ENCODE peak calls at places on chromosome 13, in nine cellular contexts. S, T, F, J, Q, N, P, G and B are unnamed samples.
A peak's percentile ranks its signal among the peaks of the same experiment; 100 is the strongest.

GRCh38 chr13:40401911-40402776 is 264.3 kb downstream of the FOXO1 start:
- DNase-seq in N (no peak), Q (peak; percentile 81), G (peak; percentile 93), T (peak; percentile 100), J (peak; percentile 96), S (peak; percentile 95), F (peak; percentile 98), P (peak; percentile 51), B (peak; percentile 56)

GRCh38 chr13:57740719-57741118 is 109.2 kb downstream of the PCDH17 start:
- DNase-seq in Q (no peak), S (no peak), P (no peak), G (no peak), T (no peak), J (no peak), N (no peak), F (no peak), B (no peak)

GRCh38 chr13:33751151-33751550 is 66.8 kb upstream of the RFC3 start:
- DNase-seq in Q (no peak), P (no peak), F (no peak), J (no peak), T (no peak), G (no peak), S (no peak), N (no peak), B (no peak)

GRCh38 chr13:79447741-79448140 is 33.2 kb upstream of the NDFIP2 start:
- DNase-seq in S (no peak), F (no peak), G (no peak), P (no peak), T (no peak), N (no peak), Q (no peak), J (no peak), B (no peak)

GRCh38 chr13:28558126-28558525 is 63.2 kb upstream of the FLT1 start:
- DNase-seq in P (no peak), Q (no peak), F (no peak), G (no peak), N (no peak), S (no peak), J (no peak), T (no peak), B (no peak)

GRCh38 chr13:95341441-95341840 is 40.2 kb upstream of the ABCC4 start:
- DNase-seq in S (no peak), G (no peak), N (no peak), P (no peak), Q (no peak), T (no peak), F (no peak), J (no peak), B (no peak)

GRCh38 chr13:102267191-102267590 is 134.7 kb downstream of the FGF14 start:
- DNase-seq in J (no peak), F (no peak), P (no peak), S (no peak), T (no peak), N (no peak), G (no peak), Q (no peak), B (no peak)

GRCh38 chr13:80029170-80029569 is 311.8 kb downstream of the SPRY2 start:
- DNase-seq in J (no peak), N (no peak), G (no peak), S (no peak), F (no peak), P (no peak), Q (no peak), T (no peak), B (no peak)

GRCh38 chr13:97648171-97648880 is 214.4 kb downstream of the RAP2A start:
- DNase-seq in P (no peak), Q (no peak), T (no peak), J (no peak), N (no peak), G (no peak), S (no peak), F (no peak), B (no peak)

GRCh38 chr13:103878891-103879605 is 812.8 kb upstream of the SLC10A2 start:
- DNase-seq in S (no peak), N (no peak), J (no peak), T (no peak), G (no peak), P (no peak), Q (no peak), F (no peak), B (no peak)

GRCh38 chr13:31476266-31476665 is 263.1 kb upstream of the RXFP2 start:
- DNase-seq in J (no peak), T (no peak), G (peak; percentile 25), Q (no peak), N (no peak), P (no peak), S (no peak), F (no peak), B (no peak)

GRCh38 chr13:35856721-35857346 is 274.3 kb downstream of the DCLK1 start:
- DNase-seq in N (no peak), J (no peak), Q (no peak), F (no peak), P (no peak), G (no peak), T (no peak), S (no peak), B (no peak)

GRCh38 chr13:74871671-74872070 is 610.3 kb downstream of the TBC1D4 start:
- DNase-seq in N (no peak), F (no peak), Q (no peak), P (no peak), G (no peak), T (no peak), J (no peak), S (no peak), B (no peak)

GRCh38 chr13:36666482-36667264 is 7.1 kb upstream of the SERTM1 start:
- DNase-seq in S (no peak), P (no peak), G (no peak), T (no peak), J (no peak), F (no peak), N (no peak), Q (no peak), B (no peak)

GRCh38 chr13:47594833-47595232 is 406.2 kb downstream of the SUCLA2 start:
- DNase-seq in P (no peak), S (no peak), Q (no peak), T (peak; percentile 47), G (no peak), N (no peak), F (no peak), J (no peak), B (peak; percentile 13)

GRCh38 chr13:43441916-43442315 is 344.9 kb downstream of the ENOX1 start:
- DNase-seq in T (no peak), Q (no peak), P (no peak), S (no peak), F (no peak), G (no peak), N (no peak), J (no peak), B (no peak)

GRCh38 chr13:82962422-82962821 is 919.9 kb downstream of the SLITRK1 start:
- DNase-seq in T (no peak), Q (no peak), F (no peak), N (no peak), S (no peak), J (no peak), P (no peak), G (no peak), B (no peak)

GRCh38 chr13:72166102-72166660 is 299.2 kb upstream of the DACH1 start:
- DNase-seq in S (no peak), T (no peak), F (no peak), N (no peak), G (no peak), Q (no peak), P (no peak), J (no peak), B (peak; percentile 4)

GRCh38 chr13:23799945-23800344 is 89.3 kb downstream of the MIPEP start:
- DNase-seq in Q (no peak), N (no peak), P (no peak), F (no peak), J (no peak), T (no peak), G (no peak), S (no peak), B (no peak)

GRCh38 chr13:108877300-108877699 is 247.9 kb downstream of the MYO16 start:
- DNase-seq in P (no peak), G (no peak), F (no peak), J (no peak), N (no peak), S (no peak), Q (no peak), T (no peak), B (no peak)

GRCh38 chr13:39616087-39616694 is 13.2 kb upstream of the LHFPL6 start:
- DNase-seq in J (no peak), F (peak; percentile 64), Q (no peak), N (peak; percentile 20), T (peak; percentile 83), P (peak; percentile 11), G (peak; percentile 64), S (peak; percentile 34), B (peak; percentile 62)

GRCh38 chr13:99087130-99087953 is 109.5 kb upstream of the DOCK9 start:
- DNase-seq in T (no peak), N (peak; percentile 97), Q (peak; percentile 91), P (peak; percentile 100), G (peak; percentile 95), S (peak; percentile 94), J (peak; percentile 80), F (peak; percentile 90), B (peak; percentile 90)
- TF ChIP-seq POLR2A in T (no peak), N (no peak), Q (peak; percentile 76), P (peak; percentile 59), G (peak; percentile 65), S (peak; percentile 86), J (peak; percentile 23), F (peak; percentile 69), B (peak; percentile 77)

GRCh38 chr13:44917589-44918322 is 71.5 kb downstream of the NUFIP1 start:
- DNase-seq in S (peak; percentile 95), J (peak; percentile 92), F (peak; percentile 98), G (peak; percentile 97), T (peak; percentile 99), Q (peak; percentile 98), P (peak; percentile 65), N (peak; percentile 73), B (peak; percentile 97)
- TF ChIP-seq POLR2A in S (no peak), J (peak; percentile 49), F (peak; percentile 67), G (peak; percentile 38), T (peak; percentile 84), Q (no peak), P (no peak), N (no peak), B (peak; percentile 78)

GRCh38 chr13:50208826-50209335 is 193.6 kb downstream of the KCNRG start:
- DNase-seq in P (peak; percentile 14), Q (peak; percentile 53), J (no peak), S (peak; percentile 77), T (peak; percentile 100), G (peak; percentile 36), N (no peak), F (no peak), B (peak; percentile 4)
- TF ChIP-seq POLR2A in P (no peak), Q (no peak), J (no peak), S (no peak), T (no peak), G (no peak), N (no peak), F (no peak), B (no peak)

DNA sequence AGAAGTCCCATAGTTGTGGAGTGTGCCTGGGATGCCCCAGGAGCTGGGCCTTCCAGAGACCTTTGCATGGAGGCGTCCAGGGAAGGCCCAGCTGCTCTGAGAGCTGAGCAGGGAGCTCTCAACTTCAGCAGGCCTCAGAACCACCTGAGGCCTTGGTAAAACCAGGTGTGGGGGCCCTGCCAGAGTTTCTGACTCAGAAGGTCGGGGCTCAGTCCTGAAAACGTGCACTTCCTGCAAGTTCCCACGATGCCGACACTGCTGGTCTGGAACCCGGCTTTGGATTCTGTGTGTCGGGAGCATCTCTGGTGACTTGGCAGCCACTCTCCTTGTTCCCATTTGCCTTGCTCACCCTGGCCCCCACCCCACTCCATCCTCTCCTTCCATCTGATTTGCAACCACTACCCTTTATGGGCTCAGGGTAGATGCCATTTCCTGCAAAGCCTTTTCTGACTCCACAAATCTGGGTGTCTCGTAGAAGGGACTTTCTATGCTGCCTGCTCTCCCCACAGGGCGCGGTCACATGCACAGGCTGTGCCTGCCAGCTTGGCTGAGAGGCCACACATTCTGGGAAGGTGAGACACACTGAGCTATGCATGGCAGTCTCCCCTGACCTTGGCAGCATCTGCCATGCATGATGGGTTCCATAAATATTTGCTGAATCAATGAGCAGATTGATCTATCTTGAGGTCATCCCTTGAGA is 244.7 kb downstream of the COL4A1 start:
- DNase-seq in G (no peak), Q (no peak), T (no peak), F (no peak), P (peak; percentile 33), J (no peak), N (no peak), S (no peak), B (no peak)
- TF ChIP-seq POLR2A in G (no peak), Q (no peak), T (no peak), F (no peak), P (no peak), J (no peak), N (no peak), S (no peak), B (no peak)